ENCODE peak calls at places on chromosomes 3 and 15, in five cellular contexts. One of them, this sample, is unnamed.

GRCh38 chr15:98853593-98854420 is 153.8 kb downstream of the PGPEP1L start:
- DNase-seq in AG04450: no peak
- DNase-seq in tibial artery: no peak
- DNase-seq in sigmoid colon: peak; percentile 75
- DNase-seq in Karpas-422: no peak
- DNase-seq in this sample: no peak

GRCh38 chr3:123751478-123751877 is 132.7 kb downstream of the MYLK start:
- DNase-seq in Karpas-422: no peak
- DNase-seq in AG04450: no peak
- DNase-seq in sigmoid colon: no peak
- DNase-seq in tibial artery: no peak
- DNase-seq in this sample: no peak

GRCh38 chr3:43288366-43288765 is 2.0 kb downstream of the SNRK start:
- DNase-seq in AG04450: no peak
- DNase-seq in tibial artery: no peak
- DNase-seq in sigmoid colon: no peak
- DNase-seq in Karpas-422: peak; percentile 69
- DNase-seq in this sample: no peak

GRCh38 chr3:2595486-2595885 is 496.8 kb downstream of the CNTN4 start:
- DNase-seq in tibial artery: no peak
- DNase-seq in AG04450: no peak
- DNase-seq in sigmoid colon: no peak
- DNase-seq in Karpas-422: no peak
- DNase-seq in this sample: no peak

GRCh38 chr3:157239082-157239704 is 79.2 kb upstream of the CCNL1 start:
- DNase-seq in tibial artery: peak; percentile 56
- DNase-seq in Karpas-422: peak; percentile 88
- DNase-seq in AG04450: no peak
- DNase-seq in sigmoid colon: peak; percentile 77
- DNase-seq in this sample: peak; percentile 73

GRCh38 chr3:113533534-113533892 is 1.2 kb downstream of the SIDT1 start:
- DNase-seq in tibial artery: no peak
- DNase-seq in Karpas-422: peak; percentile 68
- DNase-seq in sigmoid colon: no peak
- DNase-seq in AG04450: no peak
- DNase-seq in this sample: no peak

GRCh38 chr3:141246958-141247301 is 15.3 kb downstream of the PXYLP1 start:
- DNase-seq in AG04450: no peak
- DNase-seq in tibial artery: no peak
- DNase-seq in sigmoid colon: no peak
- DNase-seq in Karpas-422: no peak
- DNase-seq in this sample: no peak

GRCh38 chr3:114456742-114457141 is 162.9 kb downstream of the TIGIT start:
- DNase-seq in AG04450: no peak
- DNase-seq in sigmoid colon: no peak
- DNase-seq in Karpas-422: no peak
- DNase-seq in tibial artery: no peak
- DNase-seq in this sample: no peak

GRCh38 chr15:93830221-93830765 is 401.1 kb upstream of the MCTP2 start:
- DNase-seq in Karpas-422: no peak
- DNase-seq in tibial artery: no peak
- DNase-seq in sigmoid colon: no peak
- DNase-seq in AG04450: no peak
- DNase-seq in this sample: no peak

GRCh38 chr3:119937229-119937628 is 155.3 kb downstream of the NR1I2 start:
- DNase-seq in sigmoid colon: no peak
- DNase-seq in AG04450: no peak
- DNase-seq in Karpas-422: peak; percentile 53
- DNase-seq in tibial artery: no peak
- DNase-seq in this sample: no peak

GRCh38 chr15:38563723-38564519 is 693 bp downstream of the RASGRP1 start:
- DNase-seq in tibial artery: peak; percentile 26
- DNase-seq in Karpas-422: peak; percentile 93
- DNase-seq in AG04450: no peak
- DNase-seq in sigmoid colon: no peak
- DNase-seq in this sample: peak; percentile 83

GRCh38 chr15:79874242-79874641 is 22.6 kb downstream of the MTHFS start:
- DNase-seq in AG04450: no peak
- DNase-seq in Karpas-422: no peak
- DNase-seq in sigmoid colon: no peak
- DNase-seq in tibial artery: no peak
- DNase-seq in this sample: no peak
- H3K9me3 ChIP-seq in AG04450: peaks cover 12% of the 10 kb centered on the region
- H3K9me3 ChIP-seq in Karpas-422: peaks cover 21% of the 10 kb centered on the region
- H3K9me3 ChIP-seq in sigmoid colon: peaks cover 13% of the 10 kb centered on the region
- H3K9me3 ChIP-seq in tibial artery: peaks cover 42% of the 10 kb centered on the region
- H3K9me3 ChIP-seq in this sample: peaks cover 6% of the 10 kb centered on the region

GRCh38 chr3:88742066-88742465 is 365.4 kb upstream of the EPHA3 start:
- DNase-seq in tibial artery: no peak
- DNase-seq in sigmoid colon: no peak
- DNase-seq in Karpas-422: no peak
- DNase-seq in AG04450: no peak
- DNase-seq in this sample: no peak
- H3K9me3 ChIP-seq in tibial artery: no peaks in the 10 kb centered on the region
- H3K9me3 ChIP-seq in sigmoid colon: no peaks in the 10 kb centered on the region
- H3K9me3 ChIP-seq in Karpas-422: peaks cover 20% of the 10 kb centered on the region
- H3K9me3 ChIP-seq in AG04450: no peaks in the 10 kb centered on the region
- H3K9me3 ChIP-seq in this sample: no peaks in the 10 kb centered on the region

DNA sequence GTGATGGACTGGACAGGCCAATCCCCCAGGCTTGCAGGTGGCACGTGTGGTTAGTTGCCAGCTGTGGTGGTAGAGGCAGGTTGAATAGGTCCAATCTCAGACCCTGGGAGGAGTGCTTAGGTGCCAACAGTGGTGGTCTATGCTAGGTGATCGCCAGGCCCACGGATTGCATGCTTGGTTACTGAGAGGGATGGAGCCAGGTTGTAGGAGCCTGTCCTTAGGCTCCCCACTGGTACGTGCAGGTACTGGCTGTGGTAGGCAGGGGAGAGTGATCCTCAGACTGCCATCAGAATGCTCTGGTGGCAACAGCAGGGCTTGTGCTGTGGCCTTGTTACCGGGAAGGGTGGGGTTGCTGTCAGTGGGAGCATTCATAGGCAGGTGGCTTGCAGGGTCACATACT is 44.7 kb downstream of the NCK1 start:
- DNase-seq in sigmoid colon: no peak
- DNase-seq in tibial artery: no peak
- DNase-seq in AG04450: no peak
- DNase-seq in Karpas-422: no peak
- DNase-seq in this sample: no peak
- H3K9me3 ChIP-seq in sigmoid colon: no peaks in the 10 kb centered on the region
- H3K9me3 ChIP-seq in tibial artery: peaks cover 15% of the 10 kb centered on the region
- H3K9me3 ChIP-seq in AG04450: peaks cover 13% of the 10 kb centered on the region
- H3K9me3 ChIP-seq in Karpas-422: peaks cover 4% of the 10 kb centered on the region
- H3K9me3 ChIP-seq in this sample: no peaks in the 10 kb centered on the region

DNA sequence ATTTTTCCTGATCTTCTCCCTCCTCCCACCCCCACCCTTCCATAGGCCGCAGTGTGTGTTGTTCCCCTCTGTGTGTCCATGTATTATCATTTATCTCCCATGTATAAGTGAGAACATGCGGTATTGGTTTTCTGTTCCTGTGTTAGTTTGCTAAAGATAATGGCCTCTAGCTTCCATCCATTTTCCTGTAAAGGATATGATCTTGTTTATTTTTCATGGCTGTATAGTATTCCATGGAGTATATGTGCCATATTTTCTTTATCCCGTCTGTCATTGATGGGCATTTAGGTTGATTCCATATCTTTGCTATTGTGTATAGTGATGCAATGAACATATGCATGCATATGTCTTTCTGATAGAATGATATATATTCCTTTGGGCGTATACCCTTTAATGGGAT is 173.3 kb upstream of the NAALADL2 start:
- DNase-seq in sigmoid colon: no peak
- DNase-seq in tibial artery: no peak
- DNase-seq in AG04450: no peak
- DNase-seq in Karpas-422: no peak
- DNase-seq in this sample: no peak
- H3K9me3 ChIP-seq in sigmoid colon: no peaks in the 10 kb centered on the region
- H3K9me3 ChIP-seq in tibial artery: no peaks in the 10 kb centered on the region
- H3K9me3 ChIP-seq in AG04450: no peaks in the 10 kb centered on the region
- H3K9me3 ChIP-seq in Karpas-422: peaks cover 34% of the 10 kb centered on the region
- H3K9me3 ChIP-seq in this sample: no peaks in the 10 kb centered on the region

GRCh38 chr15:94893091-94893490 is 661.7 kb downstream of the MCTP2 start:
- DNase-seq in AG04450: no peak
- DNase-seq in sigmoid colon: no peak
- DNase-seq in tibial artery: no peak
- DNase-seq in Karpas-422: no peak
- DNase-seq in this sample: no peak
- H3K9me3 ChIP-seq in AG04450: no peaks in the 10 kb centered on the region
- H3K9me3 ChIP-seq in sigmoid colon: no peaks in the 10 kb centered on the region
- H3K9me3 ChIP-seq in tibial artery: peaks cover 14% of the 10 kb centered on the region
- H3K9me3 ChIP-seq in Karpas-422: no peaks in the 10 kb centered on the region
- H3K9me3 ChIP-seq in this sample: no peaks in the 10 kb centered on the region

GRCh38 chr3:20742903-20743302 is 556.9 kb upstream of the SGO1 start:
- DNase-seq in AG04450: no peak
- DNase-seq in Karpas-422: no peak
- DNase-seq in sigmoid colon: no peak
- DNase-seq in tibial artery: no peak
- DNase-seq in this sample: no peak
- H3K9me3 ChIP-seq in AG04450: no peaks in the 10 kb centered on the region
- H3K9me3 ChIP-seq in Karpas-422: no peaks in the 10 kb centered on the region
- H3K9me3 ChIP-seq in sigmoid colon: no peaks in the 10 kb centered on the region
- H3K9me3 ChIP-seq in tibial artery: no peaks in the 10 kb centered on the region
- H3K9me3 ChIP-seq in this sample: no peaks in the 10 kb centered on the region

GRCh38 chr15:87145686-87146085 is 1066.0 kb downstream of the AGBL1 start:
- DNase-seq in sigmoid colon: no peak
- DNase-seq in AG04450: no peak
- DNase-seq in tibial artery: no peak
- DNase-seq in Karpas-422: no peak
- DNase-seq in this sample: no peak

GRCh38 chr15:87144775-87145174 is 1065.1 kb downstream of the AGBL1 start:
- DNase-seq in tibial artery: no peak
- DNase-seq in Karpas-422: no peak
- DNase-seq in sigmoid colon: no peak
- DNase-seq in AG04450: peak; percentile 33
- DNase-seq in this sample: no peak

GRCh38 chr15:87142096-87142495 is 1062.4 kb downstream of the AGBL1 start:
- DNase-seq in Karpas-422: no peak
- DNase-seq in tibial artery: no peak
- DNase-seq in sigmoid colon: no peak
- DNase-seq in AG04450: no peak
- DNase-seq in this sample: no peak
- H3K9me3 ChIP-seq in Karpas-422: peaks cover 33% of the 10 kb centered on the region
- H3K9me3 ChIP-seq in tibial artery: no peaks in the 10 kb centered on the region
- H3K9me3 ChIP-seq in sigmoid colon: no peaks in the 10 kb centered on the region
- H3K9me3 ChIP-seq in AG04450: no peaks in the 10 kb centered on the region
- H3K9me3 ChIP-seq in this sample: no peaks in the 10 kb centered on the region

GRCh38 chr3:7574435-7574834 is 713.5 kb downstream of the GRM7 start:
- DNase-seq in sigmoid colon: no peak
- DNase-seq in AG04450: no peak
- DNase-seq in tibial artery: no peak
- DNase-seq in Karpas-422: no peak
- DNase-seq in this sample: no peak
- H3K9me3 ChIP-seq in sigmoid colon: peaks cover 2% of the 10 kb centered on the region
- H3K9me3 ChIP-seq in AG04450: peaks cover 19% of the 10 kb centered on the region
- H3K9me3 ChIP-seq in tibial artery: no peaks in the 10 kb centered on the region
- H3K9me3 ChIP-seq in Karpas-422: no peaks in the 10 kb centered on the region
- H3K9me3 ChIP-seq in this sample: no peaks in the 10 kb centered on the region

This sample was measured in T-helper 17 cell.